ENCODE peak calls at places on chromosomes 7 and 10, in nine cellular contexts. J, F, E, T, P, G, S, Q and Y are unnamed samples.

GRCh38 chr7:105849122-105849855 is 27.1 kb downstream of the ATXN7L1 start:
- DNase-seq in J (peak; percentile 71), F (peak; percentile 80), E (no peak), T (no peak), P (no peak), G (no peak), S (no peak), Q (peak; percentile 90), Y (no peak)

GRCh38 chr7:590731-591551 is 71.3 kb upstream of the PDGFA start:
- DNase-seq in J (no peak), F (no peak), E (no peak), T (no peak), P (no peak), G (no peak), S (no peak), Q (no peak), Y (no peak)

GRCh38 chr7:20330797-20331230 is at the start of gene ITGB8:
- DNase-seq in J (no peak), F (peak; percentile 44), E (peak; percentile 78), T (no peak), P (peak; percentile 31), G (no peak), S (no peak), Q (peak; percentile 69), Y (no peak)

GRCh38 chr10:132238371-132239125 is 51.8 kb downstream of the DPYSL4 start:
- DNase-seq in J (no peak), F (no peak), E (no peak), T (no peak), P (no peak), G (no peak), S (no peak), Q (no peak), Y (no peak)

GRCh38 chr10:1420663-1421362 is 316.5 kb downstream of the ADARB2 start:
- DNase-seq in J (peak; percentile 35), F (peak; percentile 40), E (no peak), T (no peak), P (no peak), G (peak; percentile 66), S (peak; percentile 79), Q (peak; percentile 93), Y (peak; percentile 30)

GRCh38 chr7:139618482-139619366 is 95.2 kb downstream of the CLEC2L start:
- DNase-seq in J (no peak), F (peak; percentile 60), E (no peak), T (no peak), P (no peak), G (peak; percentile 58), S (peak; percentile 66), Q (peak; percentile 50), Y (peak; percentile 30)

GRCh38 chr10:29637537-29637936 is 2.8 kb upstream of the SVIL start:
- DNase-seq in J (no peak), F (no peak), E (no peak), T (no peak), P (no peak), G (no peak), S (no peak), Q (no peak), Y (no peak)

GRCh38 chr7:30453859-30454258 is 24.7 kb downstream of the NOD1 start:
- DNase-seq in J (no peak), F (no peak), E (peak; percentile 45), T (no peak), P (no peak), G (no peak), S (no peak), Q (no peak), Y (no peak)

GRCh38 chr10:133307776-133308430 is 769 bp downstream of the TUBGCP2 start:
- DNase-seq in J (peak; percentile 87), F (peak; percentile 83), E (no peak), T (peak; percentile 69), P (peak; percentile 57), G (peak; percentile 93), S (peak; percentile 91), Q (peak; percentile 71), Y (peak; percentile 89)

GRCh38 chr7:73602721-73603651 is 21.3 kb downstream of the MLXIPL start:
- DNase-seq in J (no peak), F (no peak), E (no peak), T (no peak), P (no peak), G (no peak), S (no peak), Q (no peak), Y (no peak)

GRCh38 chr10:78714225-78714624 is 354.5 kb upstream of the ZMIZ1 start:
- DNase-seq in J (no peak), F (no peak), E (no peak), T (no peak), P (no peak), G (no peak), S (no peak), Q (no peak), Y (peak; percentile 53)

GRCh38 chr10:69360485-69361302 is 56.0 kb downstream of the TACR2 start:
- DNase-seq in J (no peak), F (peak; percentile 100), E (peak; percentile 93), T (peak; percentile 89), P (peak; percentile 74), G (peak; percentile 67), S (no peak), Q (no peak), Y (peak; percentile 94)

GRCh38 chr10:103278862-103279298 is 1.9 kb downstream of the INA start:
- DNase-seq in J (peak; percentile 15), F (peak; percentile 41), E (no peak), T (no peak), P (peak; percentile 36), G (peak; percentile 68), S (peak; percentile 53), Q (peak; percentile 60), Y (peak; percentile 65)

DNA sequence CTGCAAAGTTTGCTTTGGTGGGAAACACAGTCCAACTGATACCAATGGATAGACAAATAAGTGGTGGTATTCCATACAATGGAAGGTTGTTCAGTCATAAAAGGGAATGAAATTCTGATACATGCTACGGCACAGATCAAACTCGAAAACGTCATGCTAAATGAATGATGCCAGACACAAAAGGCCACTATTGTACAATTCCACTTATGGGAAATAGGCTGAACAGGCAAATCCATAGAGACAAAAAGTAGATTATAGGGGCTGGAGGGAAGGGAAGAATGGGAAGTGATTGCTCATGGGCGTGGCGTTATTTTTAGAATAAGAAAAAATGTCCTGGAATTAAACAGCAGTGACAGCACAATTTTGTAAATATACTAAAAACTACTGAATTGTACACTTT is 66.0 kb upstream of the FOXK1 start:
- DNase-seq in J (no peak), F (no peak), E (no peak), T (no peak), P (no peak), G (no peak), S (no peak), Q (no peak), Y (no peak)
- H3K4me1 ChIP-seq in J (no peaks in the 10 kb centered on the region), F (no peaks in the 10 kb centered on the region), E (peaks cover 13% of the 10 kb centered on the region), T (peaks cover 25% of the 10 kb centered on the region), P (peaks cover 39% of the 10 kb centered on the region), G (peaks cover 11% of the 10 kb centered on the region), S (peaks cover 33% of the 10 kb centered on the region), Q (no peaks in the 10 kb centered on the region), Y (no peaks in the 10 kb centered on the region)

GRCh38 chr7:50267525-50268041 is 36.9 kb upstream of the IKZF1 start:
- DNase-seq in J (no peak), F (no peak), E (no peak), T (no peak), P (no peak), G (no peak), S (no peak), Q (no peak), Y (no peak)

GRCh38 chr7:50268990-50269389 is 35.5 kb upstream of the IKZF1 start:
- DNase-seq in J (no peak), F (no peak), E (no peak), T (no peak), P (no peak), G (no peak), S (no peak), Q (no peak), Y (no peak)

GRCh38 chr7:50265968-50266694 is 38.4 kb upstream of the IKZF1 start:
- DNase-seq in J (no peak), F (no peak), E (no peak), T (no peak), P (no peak), G (no peak), S (no peak), Q (no peak), Y (no peak)

GRCh38 chr7:50266893-50267386 is 37.6 kb upstream of the IKZF1 start:
- DNase-seq in J (peak; percentile 78), F (no peak), E (no peak), T (no peak), P (peak; percentile 17), G (no peak), S (peak; percentile 67), Q (no peak), Y (no peak)

DNA sequence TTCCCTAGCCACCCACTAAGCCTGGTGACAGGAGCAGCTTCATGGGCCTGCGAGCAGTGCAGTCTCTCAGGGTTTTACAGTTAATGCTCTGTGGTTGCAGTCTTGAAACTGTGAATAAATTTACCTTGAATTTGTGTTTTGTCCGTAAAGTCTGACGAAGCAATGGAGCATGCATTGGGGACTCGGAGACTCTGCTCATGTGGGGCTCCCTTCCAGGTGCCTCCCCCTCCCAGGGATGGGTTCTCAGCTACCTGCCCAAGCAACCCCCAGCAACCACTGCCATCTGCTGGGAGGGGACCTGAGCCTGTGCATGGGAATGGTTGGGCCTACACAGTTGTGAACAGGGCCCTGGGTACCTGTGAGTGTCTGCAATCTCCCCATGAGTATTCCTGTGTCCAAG is 36.3 kb upstream of the IKZF1 start:
- DNase-seq in J (no peak), F (no peak), E (no peak), T (no peak), P (no peak), G (no peak), S (no peak), Q (no peak), Y (no peak)
- H3K4me1 ChIP-seq in J (peaks cover 81% of the 10 kb centered on the region), F (no peaks in the 10 kb centered on the region), E (no peaks in the 10 kb centered on the region), T (no peaks in the 10 kb centered on the region), P (no peaks in the 10 kb centered on the region), G (no peaks in the 10 kb centered on the region), S (peaks cover 6% of the 10 kb centered on the region), Q (peaks cover 3% of the 10 kb centered on the region), Y (no peaks in the 10 kb centered on the region)

GRCh38 chr10:44182909-44183308 is 202.0 kb downstream of the CXCL12 start:
- DNase-seq in J (no peak), F (no peak), E (no peak), T (no peak), P (no peak), G (no peak), S (no peak), Q (no peak), Y (no peak)
- H3K4me1 ChIP-seq in J (no peaks in the 10 kb centered on the region), F (no peaks in the 10 kb centered on the region), E (peaks cover 26% of the 10 kb centered on the region), T (no peaks in the 10 kb centered on the region), P (no peaks in the 10 kb centered on the region), G (no peaks in the 10 kb centered on the region), S (no peaks in the 10 kb centered on the region), Q (no peaks in the 10 kb centered on the region), Y (no peaks in the 10 kb centered on the region)

DNA sequence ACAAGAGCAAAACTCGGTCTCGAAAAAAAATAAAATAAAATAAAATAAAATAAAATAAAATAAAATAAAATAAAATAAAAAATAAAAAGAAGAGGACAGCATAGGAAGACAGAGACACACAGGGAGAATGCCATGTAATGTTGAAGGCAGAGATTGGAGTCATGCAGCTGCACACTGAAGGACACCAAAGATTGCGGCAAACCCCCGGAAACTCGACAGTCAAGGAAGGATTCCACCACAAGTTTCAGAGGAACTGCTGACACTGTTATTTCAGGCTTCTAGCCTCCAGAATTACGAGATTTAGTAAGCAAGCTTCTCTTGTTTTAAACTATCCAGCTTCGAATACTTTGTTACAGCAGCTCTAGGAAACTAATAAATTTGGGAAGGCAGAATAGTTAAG is 9.4 kb downstream of the CPED1 start:
- DNase-seq in J (no peak), F (no peak), E (peak; percentile 66), T (no peak), P (peak; percentile 25), G (peak; percentile 29), S (no peak), Q (no peak), Y (peak; percentile 8)
- H3K4me1 ChIP-seq in J (no peaks in the 10 kb centered on the region), F (peaks cover 34% of the 10 kb centered on the region), E (peaks cover 74% of the 10 kb centered on the region), T (peaks cover 58% of the 10 kb centered on the region), P (peaks cover 96% of the 10 kb centered on the region), G (no peaks in the 10 kb centered on the region), S (peaks cover 23% of the 10 kb centered on the region), Q (no peaks in the 10 kb centered on the region), Y (no peaks in the 10 kb centered on the region)